ENCODE peak calls at places on chromosomes 6 and 20, in eight cellular contexts. W, Z, Y, S, X, C, Q and A are unnamed samples. For H3K4me1, the result is how much of the 10 kb centered on the place peaks cover.

GRCh38 chr6:170476360-170476759 is 76.7 kb downstream of the PSMB1 start:
- DNase-seq in W (no peak), Z (no peak), Y (no peak), S (no peak), X (peak), C (no peak), Q (no peak), A (no peak)

GRCh38 chr6:15763827-15764226 is 101.0 kb upstream of the DTNBP1 start:
- DNase-seq in W (no peak), Z (peak), Y (no peak), S (no peak), X (no peak), C (peak), Q (peak), A (no peak)

GRCh38 chr20:35146299-35146921 is 726 bp downstream of the EDEM2 start:
- DNase-seq in W (no peak), Z (peak), Y (no peak), S (peak), X (peak), C (no peak), Q (peak), A (peak)

GRCh38 chr20:58268936-58269619 is 40.4 kb upstream of the RAB22A start:
- DNase-seq in W (no peak), Z (no peak), Y (no peak), S (no peak), X (no peak), C (no peak), Q (no peak), A (no peak)

GRCh38 chr20:46701556-46701955 is 7.9 kb upstream of the SLC2A10 start:
- DNase-seq in W (no peak), Z (no peak), Y (no peak), S (no peak), X (no peak), C (no peak), Q (no peak), A (no peak)

GRCh38 chr20:5989539-5989938 is 39.1 kb downstream of the MCM8 start:
- DNase-seq in W (no peak), Z (no peak), Y (no peak), S (no peak), X (no peak), C (no peak), Q (no peak), A (no peak)

GRCh38 chr6:36912583-36912982 is 26.8 kb downstream of the C6orf89 start:
- DNase-seq in W (no peak), Z (no peak), Y (no peak), S (no peak), X (no peak), C (no peak), Q (no peak), A (no peak)

GRCh38 chr6:122400121-122400450 is 634 bp downstream of the HSF2 start:
- DNase-seq in W (no peak), Z (no peak), Y (peak), S (no peak), X (no peak), C (no peak), Q (peak), A (no peak)

GRCh38 chr6:25911359-25911758 is 19.1 kb downstream of the SLC17A2 start:
- DNase-seq in W (no peak), Z (no peak), Y (no peak), S (no peak), X (no peak), C (no peak), Q (no peak), A (no peak)
- H3K4me1 ChIP-seq in W (under half), Z (under half), Y (under half), S (under half), X (under half), C (under half), Q (under half), A (under half)

DNA sequence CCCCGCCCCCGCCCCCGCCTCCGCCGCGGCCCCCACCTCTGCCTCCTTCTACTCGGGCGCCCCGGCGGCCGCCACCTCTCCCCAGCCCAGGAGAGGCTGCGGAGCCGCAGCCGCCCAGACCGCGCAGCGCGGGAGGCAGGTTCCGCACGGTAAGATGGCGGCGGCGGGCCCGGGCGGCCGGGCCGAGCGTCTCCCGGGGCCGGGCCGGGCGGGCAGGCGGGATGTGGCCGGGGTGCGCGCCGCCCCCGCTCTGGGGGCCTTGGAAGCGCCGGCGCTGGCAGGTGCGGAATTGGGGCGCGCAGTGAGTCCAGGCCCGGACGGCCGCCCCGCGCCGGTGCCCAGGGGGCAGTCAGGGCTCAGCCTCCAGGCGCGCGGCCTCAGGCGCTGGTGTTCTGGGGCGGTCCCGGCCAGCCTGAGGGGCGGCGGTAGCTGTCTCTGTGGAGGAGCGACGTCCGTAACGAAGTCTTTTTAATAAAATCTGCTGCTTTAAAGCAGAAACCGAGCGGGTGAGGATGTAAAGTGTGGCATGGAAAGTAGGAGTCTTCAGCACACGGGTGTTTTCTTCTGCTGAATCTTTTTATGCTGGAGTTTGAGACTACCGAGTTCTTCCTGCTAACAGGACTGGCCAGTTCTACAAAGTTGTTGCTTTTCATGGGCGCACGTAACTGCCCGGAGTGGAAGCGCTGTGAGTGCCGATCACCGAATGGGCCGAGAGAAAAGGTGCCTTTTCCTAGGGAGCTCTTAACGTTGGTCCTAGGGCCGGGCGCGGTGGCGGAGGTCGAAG is at the start of gene GID8:
- DNase-seq in W (no peak), Z (peak), Y (peak), S (peak), X (peak), C (no peak), Q (peak), A (peak)
- TF ChIP-seq CTCF in W (no peak), Z (peak), Y (no peak), S (no peak), X (no peak), C (no peak), Q (no peak), A (no peak)

GRCh38 chr6:128370072-128370471 is 150.3 kb downstream of the PTPRK start:
- DNase-seq in W (no peak), Z (peak), Y (no peak), S (no peak), X (no peak), C (no peak), Q (no peak), A (no peak)
- H3K4me1 ChIP-seq in W (under half), Z (under half), Y (half or more), S (under half), X (under half), C (under half), Q (under half), A (under half)

GRCh38 chr6:2989332-2990178 is 10.1 kb upstream of the NQO2 start:
- DNase-seq in W (peak), Z (peak), Y (peak), S (peak), X (peak), C (peak), Q (peak), A (peak)
- TF ChIP-seq CTCF in W (no peak), Z (no peak), Y (no peak), S (no peak), X (peak), C (no peak), Q (no peak), A (peak)